ENCODE peak calls at places on chromosomes 11 and 22, in nine cellular contexts. F is fibroblast of lung; S is GM23248; Y is left lung; A is lung; M is CD4-positive, alpha-beta T cell; D is RCC 7860; T is naive thymus-derived CD8-positive, alpha-beta T cell; Q is GM12865. O is an unnamed sample.

GRCh38 chr22:21009638-21010425 is 5.1 kb upstream of the P2RX6 start:
- DNase-seq in F (peak), S (peak), Y (peak), A (no peak), M (no peak), D (no peak), T (no peak), Q (peak), O (no peak)

GRCh38 chr11:11964774-11965150 is 43.7 kb downstream of the DKK3 start:
- DNase-seq in F (no peak), S (no peak), Y (no peak), A (no peak), M (no peak), D (no peak), T (no peak), Q (no peak), O (no peak)

GRCh38 chr11:11856638-11857037 is 14.9 kb downstream of the USP47 start:
- DNase-seq in F (peak), S (peak), Y (no peak), A (no peak), M (no peak), D (peak), T (no peak), Q (peak), O (no peak)

GRCh38 chr22:23218867-23219251 is 38.5 kb downstream of the BCR start:
- DNase-seq in F (peak), S (no peak), Y (peak), A (peak), M (no peak), D (no peak), T (peak), Q (peak), O (no peak)

GRCh38 chr11:130766650-130767297 is 149.5 kb downstream of the SNX19 start:
- DNase-seq in F (no peak), S (no peak), Y (no peak), A (no peak), M (no peak), D (no peak), T (no peak), Q (no peak), O (no peak)

GRCh38 chr11:62542111-62542745 is 4.4 kb downstream of the AHNAK start:
- DNase-seq in F (no peak), S (no peak), Y (no peak), A (no peak), M (no peak), D (no peak), T (no peak), Q (no peak), O (no peak)

GRCh38 chr11:70549386-70549785 is 151.1 kb downstream of the CTTN start:
- DNase-seq in F (no peak), S (no peak), Y (no peak), A (no peak), M (no peak), D (no peak), T (no peak), Q (no peak), O (no peak)

GRCh38 chr11:15937601-15938361 is 418.6 kb downstream of the SOX6 start:
- DNase-seq in F (no peak), S (no peak), Y (no peak), A (no peak), M (no peak), D (no peak), T (no peak), Q (no peak), O (no peak)

GRCh38 chr11:125057370-125058060 is 5.6 kb upstream of the SLC37A2 start:
- DNase-seq in F (no peak), S (no peak), Y (no peak), A (no peak), M (no peak), D (no peak), T (no peak), Q (no peak), O (no peak)

GRCh38 chr11:3046641-3047040 is 10.6 kb downstream of the CARS1 start:
- DNase-seq in F (peak), S (no peak), Y (no peak), A (no peak), M (no peak), D (no peak), T (no peak), Q (no peak), O (no peak)

GRCh38 chr11:7941608-7942007 is at the start of gene OR10A3:
- DNase-seq in F (no peak), S (no peak), Y (no peak), A (no peak), M (no peak), D (no peak), T (no peak), Q (no peak), O (no peak)

GRCh38 chr11:126226334-126227084 is 14.9 kb downstream of the FAM118B start:
- DNase-seq in F (no peak), S (no peak), Y (no peak), A (no peak), M (no peak), D (no peak), T (no peak), Q (no peak), O (no peak)

GRCh38 chr11:76783901-76784813 is 1.0 kb downstream of the TSKU start:
- DNase-seq in F (peak), S (peak), Y (no peak), A (no peak), M (no peak), D (peak), T (no peak), Q (no peak), O (peak)

GRCh38 chr11:9657531-9657930 is 6.3 kb upstream of the SWAP70 start:
- DNase-seq in F (no peak), S (no peak), Y (no peak), A (no peak), M (no peak), D (no peak), T (no peak), Q (no peak), O (no peak)

GRCh38 chr11:28657378-28658030 is 549.3 kb downstream of the METTL15 start:
- DNase-seq in F (peak), S (peak), Y (no peak), A (no peak), M (no peak), D (peak), T (no peak), Q (no peak), O (no peak)

GRCh38 chr22:44538071-44538470 is 40.0 kb upstream of the RTL6 start:
- DNase-seq in F (peak), S (peak), Y (no peak), A (no peak), M (no peak), D (no peak), T (no peak), Q (no peak), O (no peak)

O was measured in right atrium auricular region.